ENCODE peak calls at places on chromosome 19, in four cellular contexts. D is H1, B is epithelial cell of esophagus, H is GM06990. W is an unnamed sample.

GRCh38 chr19:10126213-10126639 is 6.5 kb upstream of the EIF3G start:
- DNase-seq in H (no peak), D (no peak), B (no peak), W (no peak)

GRCh38 chr19:55623130-55623868 is 1.1 kb downstream of the ZNF784 start:
- DNase-seq in D (no peak), H (no peak), B (no peak), W (no peak)

GRCh38 chr19:11554160-11554559 is 4.9 kb downstream of the ELOF1 start:
- DNase-seq in B (no peak), H (peak; percentile 73), D (no peak), W (no peak)

GRCh38 chr19:53865918-53866696 is 1.6 kb upstream of the MYADM start:
- DNase-seq in B (peak; percentile 54), H (peak; percentile 80), D (no peak), W (peak; percentile 82)

GRCh38 chr19:58084596-58085347 is 13.3 kb downstream of the ZSCAN18 start:
- DNase-seq in H (no peak), D (no peak), B (no peak), W (no peak)

GRCh38 chr19:17347877-17348276 is 10.5 kb downstream of the GTPBP3 start:
- DNase-seq in H (no peak), D (no peak), B (no peak), W (no peak)

GRCh38 chr19:23403581-23404324 is 8.5 kb upstream of the ZNF91 start:
- DNase-seq in B (no peak), D (no peak), H (no peak), W (no peak)

GRCh38 chr19:35738021-35738886 is 4.0 kb downstream of the IGFLR1 start:
- DNase-seq in B (no peak), H (no peak), D (no peak), W (peak; percentile 9)

GRCh38 chr19:44552324-44552723 is 22.8 kb upstream of the CEACAM20 start:
- DNase-seq in D (peak; percentile 70), B (peak; percentile 61), H (peak; percentile 12), W (peak; percentile 24)

GRCh38 chr19:4624733-4625362 is 14.5 kb upstream of the TNFAIP8L1 start:
- DNase-seq in D (no peak), B (peak; percentile 47), H (no peak), W (no peak)

GRCh38 chr19:29106353-29106885 is 106.5 kb downstream of the UQCRFS1 start:
- DNase-seq in D (no peak), B (no peak), H (no peak), W (no peak)

GRCh38 chr19:11208526-11209471 is 11.5 kb upstream of the KANK2 start:
- DNase-seq in H (no peak), B (no peak), D (no peak), W (no peak)

GRCh38 chr19:46791944-46792343 is 3.5 kb upstream of the SLC1A5 start:
- DNase-seq in H (no peak), B (no peak), D (no peak), W (peak; percentile 54)

DNA sequence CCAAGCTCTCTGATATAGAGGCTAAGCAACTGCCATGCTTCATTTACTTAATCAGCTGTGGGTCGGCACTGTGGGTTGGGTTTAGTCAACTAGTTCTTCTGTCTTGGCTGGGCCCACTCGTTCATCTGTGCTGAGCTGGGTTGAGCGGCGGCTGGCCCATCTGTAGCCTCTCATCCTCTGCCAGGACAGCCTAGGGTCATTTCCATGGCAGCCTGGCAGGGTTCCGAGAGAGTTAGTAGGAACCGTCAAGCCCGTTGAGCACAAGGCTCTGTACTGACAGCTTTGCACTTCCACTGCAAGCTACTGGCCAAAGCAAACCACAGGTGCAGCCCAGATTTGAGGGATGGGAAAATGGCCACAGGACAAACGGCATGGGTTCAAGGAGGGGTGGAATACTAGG is 6.6 kb upstream of the ZNF835 start:
- DNase-seq in B (no peak), H (no peak), D (no peak), W (no peak)
- TF ChIP-seq CTCF in B (no peak), H (no peak), D (no peak), W (no peak)

DNA sequence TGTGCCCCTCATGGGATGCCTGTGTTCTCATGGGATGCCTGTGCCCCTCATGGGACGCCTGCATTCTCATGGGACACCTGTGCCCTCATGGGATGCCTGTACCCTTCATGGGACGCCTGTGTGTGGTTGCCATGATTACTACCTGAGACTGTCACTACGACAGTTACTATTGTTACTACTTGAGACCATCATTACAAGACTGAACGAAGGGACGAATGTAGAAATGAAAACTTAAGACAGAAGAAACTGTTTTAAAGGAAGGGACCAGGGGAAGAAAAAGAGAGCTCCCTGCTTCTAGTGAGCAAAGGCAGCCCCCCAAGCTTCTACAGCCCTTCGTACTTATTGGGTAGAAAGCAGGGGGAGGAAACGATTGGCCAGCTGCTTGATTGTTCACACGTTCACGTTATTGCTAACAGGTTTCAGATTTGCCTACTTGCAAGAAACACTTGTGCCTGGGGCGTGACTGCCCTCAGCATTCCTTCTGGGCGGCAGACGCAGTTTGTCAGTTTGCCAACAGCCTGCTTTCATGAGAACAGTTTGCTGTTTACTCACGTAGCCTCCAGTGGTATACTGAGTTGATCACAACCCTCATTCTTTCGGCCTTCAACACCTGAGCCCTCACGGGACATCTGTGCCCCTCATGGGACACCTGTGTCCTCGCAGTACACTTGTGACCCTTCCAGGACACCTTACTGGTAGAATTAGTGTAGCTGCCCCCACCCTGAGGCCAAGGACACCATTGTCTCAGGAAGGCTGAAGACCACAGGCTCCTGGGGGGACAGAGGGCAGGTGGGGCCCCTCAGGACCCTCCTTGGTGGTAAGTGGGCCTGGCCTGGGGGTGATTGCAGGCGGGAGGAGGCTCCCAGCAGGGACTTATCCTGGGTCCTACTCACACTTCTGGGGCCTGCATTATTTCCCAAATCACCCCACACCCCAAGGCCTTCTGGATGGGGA is 2.5 kb upstream of the S1PR4 start:
- DNase-seq in D (no peak), H (no peak), B (peak; percentile 96), W (no peak)
- TF ChIP-seq CTCF in D (no peak), H (no peak), B (no peak), W (no peak)

GRCh38 chr19:38223119-38223523 is 901 bp downstream of the DPF1 start:
- DNase-seq in D (no peak), H (no peak), B (no peak), W (no peak)

GRCh38 chr19:38221919-38222828 is 1.8 kb downstream of the DPF1 start:
- DNase-seq in H (no peak), B (peak; percentile 43), D (no peak), W (no peak)

GRCh38 chr19:38221421-38221820 is 2.6 kb downstream of the DPF1 start:
- DNase-seq in D (no peak), B (no peak), H (no peak), W (no peak)

GRCh38 chr19:38223617-38224013 is 407 bp downstream of the DPF1 start:
- DNase-seq in D (no peak), H (no peak), B (no peak), W (no peak)

GRCh38 chr19:38224014-38224862 is at the start of gene DPF1:
- DNase-seq in D (no peak), H (peak; percentile 91), B (peak; percentile 75), W (peak; percentile 98)
- TF ChIP-seq CTCF in D (peak; percentile 62), H (peak; percentile 49), B (peak; percentile 48), W (peak; percentile 35)

GRCh38 chr19:39671739-39672363 is 16.1 kb downstream of the LGALS16 start:
- DNase-seq in H (no peak), D (peak; percentile 15), B (peak; percentile 62), W (peak; percentile 45)
- TF ChIP-seq CTCF in H (peak; percentile 49), D (peak; percentile 74), B (peak; percentile 62), W (peak; percentile 63)

GRCh38 chr19:50703915-50704548 is 15.6 kb downstream of the SHANK1 start:
- DNase-seq in D (no peak), H (no peak), B (no peak), W (no peak)
- TF ChIP-seq CTCF in D (peak; percentile 68), H (no peak), B (no peak), W (no peak)

GRCh38 chr19:30692517-30692870 is 320.3 kb downstream of the ZNF536 start:
- DNase-seq in H (no peak), D (no peak), B (no peak), W (no peak)

GRCh38 chr19:30693179-30693578 is 321.0 kb downstream of the ZNF536 start:
- DNase-seq in D (no peak), B (no peak), H (no peak), W (no peak)

GRCh38 chr19:30694156-30694555 is 322.0 kb downstream of the ZNF536 start:
- DNase-seq in B (no peak), H (no peak), D (no peak), W (no peak)

GRCh38 chr19:30696514-30696913 is 324.3 kb downstream of the ZNF536 start:
- DNase-seq in D (peak; percentile 65), B (no peak), H (no peak), W (no peak)

GRCh38 chr19:30695171-30695875 is 323.1 kb downstream of the ZNF536 start:
- DNase-seq in D (no peak), H (no peak), B (no peak), W (no peak)
- TF ChIP-seq CTCF in D (peak; percentile 73), H (peak; percentile 31), B (no peak), W (no peak)

GRCh38 chr19:21335721-21336120 is 6.5 kb upstream of the ZNF708 start:
- DNase-seq in H (no peak), D (no peak), B (no peak), W (no peak)
- TF ChIP-seq CTCF in H (no peak), D (peak; percentile 41), B (no peak), W (peak; percentile 4)

DNA sequence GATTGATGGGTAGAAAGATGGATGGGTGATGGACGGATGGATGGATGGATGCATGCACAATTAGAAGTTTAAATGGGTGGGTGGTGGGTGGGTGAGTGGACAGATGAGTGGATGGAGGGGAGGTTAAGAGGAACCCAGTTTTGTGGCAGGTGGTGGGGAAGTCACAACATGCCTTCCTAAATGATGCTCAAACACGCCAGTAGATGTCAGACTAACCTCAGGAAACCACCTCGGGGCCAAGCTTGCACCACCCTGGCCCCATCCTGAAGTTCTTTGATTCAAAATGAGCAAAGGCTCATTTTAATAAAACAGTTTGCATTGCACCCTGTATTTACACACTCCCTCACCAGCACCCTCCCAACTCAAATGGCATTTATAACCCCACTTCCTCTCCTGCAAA is 91.3 kb upstream of the CACNA1A start:
- DNase-seq in D (no peak), B (peak; percentile 78), H (no peak), W (peak; percentile 91)
- TF ChIP-seq CTCF in D (peak; percentile 74), B (peak; percentile 69), H (peak; percentile 52), W (peak; percentile 57)

GRCh38 chr19:12639901-12640613 is 26.5 kb downstream of the MAN2B1 start:
- DNase-seq in D (peak; percentile 77), B (peak; percentile 74), H (peak; percentile 82), W (peak; percentile 91)
- TF ChIP-seq CTCF in D (peak; percentile 94), B (peak; percentile 71), H (peak; percentile 79), W (peak; percentile 93)

DNA sequence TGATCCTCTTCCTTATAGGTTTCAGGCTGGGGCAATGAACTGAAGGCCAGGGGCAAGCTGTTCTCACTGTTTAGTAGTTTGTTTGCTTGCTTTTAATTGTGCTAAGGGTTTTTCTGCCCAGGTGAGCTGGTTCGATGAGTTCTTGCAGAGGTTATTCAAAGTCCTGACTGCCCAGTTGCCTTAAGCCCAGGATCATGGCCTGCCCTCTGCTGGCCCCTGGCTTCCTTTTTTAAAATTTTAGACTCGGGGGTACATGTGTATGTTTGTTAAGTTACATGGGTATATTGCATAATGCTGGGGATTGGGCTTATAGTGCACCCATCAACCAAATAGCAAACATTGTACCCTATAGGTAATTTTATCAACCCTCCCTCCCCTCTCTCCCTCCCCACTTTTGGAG is 65.7 kb downstream of the ZNF536 start:
- DNase-seq in H (no peak), B (no peak), D (no peak), W (no peak)
- TF ChIP-seq CTCF in H (peak; percentile 7), B (no peak), D (peak; percentile 51), W (no peak)

W was measured in GM13977.